ENCODE peak calls at places on chromosomes 13 and 19, in seven cellular contexts. One of them, this sample, is unnamed.

GRCh38 chr13:62250501-62251175 is 835.0 kb upstream of the PCDH20 start:
- DNase-seq in kidney epithelial cell: no peak
- DNase-seq in right atrium auricular region: no peak
- DNase-seq in ascending aorta: no peak
- DNase-seq in HCT116: no peak
- DNase-seq in brain microvascular endothelial cell: no peak
- DNase-seq in fibroblast of lung: peak
- DNase-seq in this sample: no peak

GRCh38 chr19:55310498-55310897 is 14.6 kb downstream of the TMEM150B start:
- DNase-seq in kidney epithelial cell: no peak
- DNase-seq in right atrium auricular region: no peak
- DNase-seq in ascending aorta: no peak
- DNase-seq in HCT116: no peak
- DNase-seq in brain microvascular endothelial cell: no peak
- DNase-seq in fibroblast of lung: no peak
- DNase-seq in this sample: no peak

GRCh38 chr13:35475960-35476943 is at the start of gene MAB21L1:
- DNase-seq in kidney epithelial cell: no peak
- DNase-seq in right atrium auricular region: no peak
- DNase-seq in ascending aorta: no peak
- DNase-seq in HCT116: no peak
- DNase-seq in brain microvascular endothelial cell: peak
- DNase-seq in fibroblast of lung: peak
- DNase-seq in this sample: peak

GRCh38 chr13:99396446-99396845 is 89.2 kb upstream of the GPR183 start:
- DNase-seq in kidney epithelial cell: no peak
- DNase-seq in right atrium auricular region: no peak
- DNase-seq in ascending aorta: peak
- DNase-seq in HCT116: no peak
- DNase-seq in brain microvascular endothelial cell: no peak
- DNase-seq in fibroblast of lung: no peak
- DNase-seq in this sample: no peak

GRCh38 chr13:29073762-29074161 is 253.6 kb downstream of the MTUS2 start:
- DNase-seq in kidney epithelial cell: no peak
- DNase-seq in right atrium auricular region: no peak
- DNase-seq in ascending aorta: no peak
- DNase-seq in HCT116: no peak
- DNase-seq in brain microvascular endothelial cell: no peak
- DNase-seq in fibroblast of lung: no peak
- DNase-seq in this sample: no peak

GRCh38 chr19:33938821-33939220 is 142.2 kb downstream of the KCTD15 start:
- DNase-seq in kidney epithelial cell: no peak
- DNase-seq in right atrium auricular region: no peak
- DNase-seq in ascending aorta: no peak
- DNase-seq in HCT116: no peak
- DNase-seq in brain microvascular endothelial cell: no peak
- DNase-seq in fibroblast of lung: no peak
- DNase-seq in this sample: no peak

GRCh38 chr13:98721825-98722510 is 30.5 kb downstream of the SLC15A1 start:
- DNase-seq in kidney epithelial cell: no peak
- DNase-seq in right atrium auricular region: no peak
- DNase-seq in ascending aorta: no peak
- DNase-seq in HCT116: no peak
- DNase-seq in brain microvascular endothelial cell: no peak
- DNase-seq in fibroblast of lung: no peak
- DNase-seq in this sample: no peak

GRCh38 chr13:48749144-48749543 is 95.4 kb downstream of the CYSLTR2 start:
- DNase-seq in kidney epithelial cell: no peak
- DNase-seq in right atrium auricular region: no peak
- DNase-seq in ascending aorta: no peak
- DNase-seq in HCT116: no peak
- DNase-seq in brain microvascular endothelial cell: peak
- DNase-seq in fibroblast of lung: peak
- DNase-seq in this sample: no peak

GRCh38 chr19:5225486-5226345 is 114.9 kb downstream of the PTPRS start:
- DNase-seq in kidney epithelial cell: no peak
- DNase-seq in right atrium auricular region: no peak
- DNase-seq in ascending aorta: no peak
- DNase-seq in HCT116: no peak
- DNase-seq in brain microvascular endothelial cell: no peak
- DNase-seq in fibroblast of lung: no peak
- DNase-seq in this sample: no peak

GRCh38 chr13:47332149-47332548 is 435.3 kb upstream of the HTR2A start:
- DNase-seq in kidney epithelial cell: peak
- DNase-seq in right atrium auricular region: no peak
- DNase-seq in ascending aorta: no peak
- DNase-seq in HCT116: no peak
- DNase-seq in brain microvascular endothelial cell: no peak
- DNase-seq in fibroblast of lung: peak
- DNase-seq in this sample: no peak

GRCh38 chr13:46551410-46552301 is 1.3 kb upstream of the LRCH1 start:
- DNase-seq in kidney epithelial cell: no peak
- DNase-seq in right atrium auricular region: peak
- DNase-seq in ascending aorta: peak
- DNase-seq in HCT116: peak
- DNase-seq in brain microvascular endothelial cell: peak
- DNase-seq in fibroblast of lung: peak
- DNase-seq in this sample: no peak

GRCh38 chr19:35783469-35784400 is 8.4 kb downstream of the ARHGAP33 start:
- DNase-seq in kidney epithelial cell: no peak
- DNase-seq in right atrium auricular region: no peak
- DNase-seq in ascending aorta: no peak
- DNase-seq in HCT116: no peak
- DNase-seq in brain microvascular endothelial cell: no peak
- DNase-seq in fibroblast of lung: no peak
- DNase-seq in this sample: no peak
- TF ChIP-seq CTCF in kidney epithelial cell: no peak
- TF ChIP-seq CTCF in right atrium auricular region: no peak
- TF ChIP-seq CTCF in ascending aorta: no peak
- TF ChIP-seq CTCF in HCT116: no peak
- TF ChIP-seq CTCF in brain microvascular endothelial cell: peak
- TF ChIP-seq CTCF in fibroblast of lung: no peak
- TF ChIP-seq CTCF in this sample: no peak

GRCh38 chr13:100594255-100594654 is 5.7 kb upstream of the GGACT start:
- DNase-seq in kidney epithelial cell: no peak
- DNase-seq in right atrium auricular region: no peak
- DNase-seq in ascending aorta: no peak
- DNase-seq in HCT116: no peak
- DNase-seq in brain microvascular endothelial cell: no peak
- DNase-seq in fibroblast of lung: no peak
- DNase-seq in this sample: no peak
- TF ChIP-seq CTCF in kidney epithelial cell: no peak
- TF ChIP-seq CTCF in right atrium auricular region: no peak
- TF ChIP-seq CTCF in ascending aorta: no peak
- TF ChIP-seq CTCF in HCT116: no peak
- TF ChIP-seq CTCF in brain microvascular endothelial cell: no peak
- TF ChIP-seq CTCF in fibroblast of lung: no peak
- TF ChIP-seq CTCF in this sample: no peak

DNA sequence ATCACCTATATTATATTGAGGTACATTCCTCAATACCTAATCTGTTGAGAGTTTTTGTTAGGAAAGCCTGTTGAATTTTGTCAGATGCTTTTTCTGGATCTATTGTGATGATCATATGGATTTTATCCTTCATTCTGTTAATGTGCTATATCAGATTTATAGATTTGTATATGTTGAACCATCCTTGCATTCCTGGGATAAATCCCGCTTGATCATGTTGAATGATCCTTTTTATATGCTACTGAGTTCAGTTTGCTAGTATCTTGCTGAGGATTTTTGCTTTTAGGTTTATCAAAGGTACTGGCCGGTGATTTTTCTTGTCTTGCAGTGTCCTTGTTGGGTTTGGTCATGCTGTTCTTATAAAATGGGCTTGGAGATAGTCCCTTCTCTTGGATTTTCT is 12.0 kb upstream of the ZNF331 start:
- DNase-seq in kidney epithelial cell: no peak
- DNase-seq in right atrium auricular region: no peak
- DNase-seq in ascending aorta: no peak
- DNase-seq in HCT116: no peak
- DNase-seq in brain microvascular endothelial cell: no peak
- DNase-seq in fibroblast of lung: no peak
- DNase-seq in this sample: no peak
- TF ChIP-seq CTCF in kidney epithelial cell: no peak
- TF ChIP-seq CTCF in right atrium auricular region: no peak
- TF ChIP-seq CTCF in ascending aorta: no peak
- TF ChIP-seq CTCF in HCT116: no peak
- TF ChIP-seq CTCF in brain microvascular endothelial cell: no peak
- TF ChIP-seq CTCF in fibroblast of lung: no peak
- TF ChIP-seq CTCF in this sample: no peak

GRCh38 chr19:45934551-45935230 is 20.1 kb upstream of the NANOS2 start:
- DNase-seq in kidney epithelial cell: no peak
- DNase-seq in right atrium auricular region: no peak
- DNase-seq in ascending aorta: no peak
- DNase-seq in HCT116: no peak
- DNase-seq in brain microvascular endothelial cell: no peak
- DNase-seq in fibroblast of lung: no peak
- DNase-seq in this sample: no peak

GRCh38 chr19:45929247-45929646 is 14.7 kb upstream of the NANOS2 start:
- DNase-seq in kidney epithelial cell: no peak
- DNase-seq in right atrium auricular region: no peak
- DNase-seq in ascending aorta: no peak
- DNase-seq in HCT116: no peak
- DNase-seq in brain microvascular endothelial cell: no peak
- DNase-seq in fibroblast of lung: no peak
- DNase-seq in this sample: no peak

GRCh38 chr19:45927565-45928261 is 13.1 kb upstream of the NANOS2 start:
- DNase-seq in kidney epithelial cell: peak
- DNase-seq in right atrium auricular region: peak
- DNase-seq in ascending aorta: peak
- DNase-seq in HCT116: peak
- DNase-seq in brain microvascular endothelial cell: peak
- DNase-seq in fibroblast of lung: peak
- DNase-seq in this sample: peak

GRCh38 chr19:45933759-45934158 is 19.2 kb upstream of the NANOS2 start:
- DNase-seq in kidney epithelial cell: no peak
- DNase-seq in right atrium auricular region: no peak
- DNase-seq in ascending aorta: no peak
- DNase-seq in HCT116: no peak
- DNase-seq in brain microvascular endothelial cell: no peak
- DNase-seq in fibroblast of lung: no peak
- DNase-seq in this sample: no peak

GRCh38 chr19:45931055-45931454 is 16.5 kb upstream of the NANOS2 start:
- DNase-seq in kidney epithelial cell: no peak
- DNase-seq in right atrium auricular region: no peak
- DNase-seq in ascending aorta: no peak
- DNase-seq in HCT116: no peak
- DNase-seq in brain microvascular endothelial cell: no peak
- DNase-seq in fibroblast of lung: no peak
- DNase-seq in this sample: no peak
- TF ChIP-seq CTCF in kidney epithelial cell: no peak
- TF ChIP-seq CTCF in right atrium auricular region: no peak
- TF ChIP-seq CTCF in ascending aorta: no peak
- TF ChIP-seq CTCF in HCT116: no peak
- TF ChIP-seq CTCF in brain microvascular endothelial cell: no peak
- TF ChIP-seq CTCF in fibroblast of lung: no peak
- TF ChIP-seq CTCF in this sample: no peak

DNA sequence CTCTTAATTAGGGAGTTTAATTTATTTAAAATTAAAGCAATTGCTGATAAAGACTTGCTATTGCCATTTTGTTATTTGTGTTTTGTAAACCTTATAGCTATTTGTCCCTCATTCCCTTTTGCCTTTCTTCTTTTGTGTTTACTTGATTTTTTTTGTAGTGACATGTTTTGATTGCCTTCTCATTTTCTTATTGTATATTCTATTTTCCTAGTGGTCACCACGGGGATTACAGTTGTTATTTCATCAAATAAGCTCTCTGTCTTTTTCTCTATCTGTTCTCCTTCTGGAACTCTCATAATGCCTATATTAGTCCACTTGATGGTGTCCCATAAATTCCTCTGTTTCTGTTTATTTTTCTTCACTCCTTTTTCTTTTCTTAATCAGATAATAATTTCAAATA is 64.4 kb upstream of the FRY start:
- DNase-seq in kidney epithelial cell: no peak
- DNase-seq in right atrium auricular region: no peak
- DNase-seq in ascending aorta: no peak
- DNase-seq in HCT116: no peak
- DNase-seq in brain microvascular endothelial cell: no peak
- DNase-seq in fibroblast of lung: no peak
- DNase-seq in this sample: no peak
- TF ChIP-seq CTCF in kidney epithelial cell: no peak
- TF ChIP-seq CTCF in right atrium auricular region: no peak
- TF ChIP-seq CTCF in ascending aorta: no peak
- TF ChIP-seq CTCF in HCT116: peak
- TF ChIP-seq CTCF in brain microvascular endothelial cell: no peak
- TF ChIP-seq CTCF in fibroblast of lung: no peak
- TF ChIP-seq CTCF in this sample: no peak

GRCh38 chr13:26183416-26183815 is 38.7 kb downstream of the RNF6 start:
- DNase-seq in kidney epithelial cell: no peak
- DNase-seq in right atrium auricular region: no peak
- DNase-seq in ascending aorta: no peak
- DNase-seq in HCT116: no peak
- DNase-seq in brain microvascular endothelial cell: no peak
- DNase-seq in fibroblast of lung: no peak
- DNase-seq in this sample: no peak

GRCh38 chr13:26185720-26186119 is 36.4 kb downstream of the RNF6 start:
- DNase-seq in kidney epithelial cell: no peak
- DNase-seq in right atrium auricular region: no peak
- DNase-seq in ascending aorta: no peak
- DNase-seq in HCT116: no peak
- DNase-seq in brain microvascular endothelial cell: no peak
- DNase-seq in fibroblast of lung: no peak
- DNase-seq in this sample: no peak

GRCh38 chr13:26186995-26187394 is 35.1 kb downstream of the RNF6 start:
- DNase-seq in kidney epithelial cell: no peak
- DNase-seq in right atrium auricular region: no peak
- DNase-seq in ascending aorta: no peak
- DNase-seq in HCT116: no peak
- DNase-seq in brain microvascular endothelial cell: no peak
- DNase-seq in fibroblast of lung: no peak
- DNase-seq in this sample: no peak

GRCh38 chr13:26186141-26186870 is 35.8 kb downstream of the RNF6 start:
- DNase-seq in kidney epithelial cell: peak
- DNase-seq in right atrium auricular region: peak
- DNase-seq in ascending aorta: peak
- DNase-seq in HCT116: peak
- DNase-seq in brain microvascular endothelial cell: peak
- DNase-seq in fibroblast of lung: peak
- DNase-seq in this sample: peak

GRCh38 chr13:26184791-26185250 is 37.3 kb downstream of the RNF6 start:
- DNase-seq in kidney epithelial cell: peak
- DNase-seq in right atrium auricular region: peak
- DNase-seq in ascending aorta: peak
- DNase-seq in HCT116: peak
- DNase-seq in brain microvascular endothelial cell: peak
- DNase-seq in fibroblast of lung: peak
- DNase-seq in this sample: no peak
- TF ChIP-seq CTCF in kidney epithelial cell: peak
- TF ChIP-seq CTCF in right atrium auricular region: peak
- TF ChIP-seq CTCF in ascending aorta: peak
- TF ChIP-seq CTCF in HCT116: peak
- TF ChIP-seq CTCF in brain microvascular endothelial cell: peak
- TF ChIP-seq CTCF in fibroblast of lung: peak
- TF ChIP-seq CTCF in this sample: peak

DNA sequence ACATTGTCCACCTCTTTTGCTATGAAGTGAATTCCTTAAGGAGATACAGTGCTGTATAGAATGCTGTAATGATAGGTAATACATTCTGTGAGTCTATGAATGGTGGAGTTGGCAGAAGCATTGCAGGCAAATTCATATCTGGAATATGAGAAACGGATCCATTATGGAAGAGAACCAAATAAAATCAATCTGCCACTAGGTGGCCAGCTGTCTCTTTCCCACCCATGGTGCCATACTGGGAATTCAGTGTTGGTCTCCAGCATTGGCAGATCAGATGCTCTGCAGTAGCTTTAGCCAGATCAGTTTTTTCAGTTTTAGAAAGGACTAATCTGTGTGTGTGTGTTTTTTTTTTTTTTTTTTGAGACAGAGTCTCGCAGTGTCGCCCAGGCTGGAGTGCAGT is 27.6 kb downstream of the DNAJC3 start:
- DNase-seq in kidney epithelial cell: no peak
- DNase-seq in right atrium auricular region: no peak
- DNase-seq in ascending aorta: no peak
- DNase-seq in HCT116: no peak
- DNase-seq in brain microvascular endothelial cell: peak
- DNase-seq in fibroblast of lung: no peak
- DNase-seq in this sample: no peak
- TF ChIP-seq CTCF in kidney epithelial cell: no peak
- TF ChIP-seq CTCF in right atrium auricular region: no peak
- TF ChIP-seq CTCF in ascending aorta: no peak
- TF ChIP-seq CTCF in HCT116: peak
- TF ChIP-seq CTCF in brain microvascular endothelial cell: peak
- TF ChIP-seq CTCF in fibroblast of lung: peak
- TF ChIP-seq CTCF in this sample: peak